ENCODE peak calls at places on chromosomes 13 and 19, in nine cellular contexts. One of them, this sample, is unnamed.

GRCh38 chr19:1503089-1503924 is 9.5 kb downstream of the ADAMTSL5 start:
- DNase-seq in Ammon's horn: peak
- DNase-seq in lower leg skin: no peak
- DNase-seq in posterior vena cava: peak
- DNase-seq in GM12892: peak
- DNase-seq in T1000: peak
- DNase-seq in A172: no peak
- DNase-seq in hippocampal formation: no peak
- DNase-seq in naive thymus-derived CD8-positive, alpha-beta T cell: peak
- DNase-seq in this sample: no peak

GRCh38 chr19:18203408-18203862 is 407 bp downstream of the RAB3A start:
- DNase-seq in Ammon's horn: peak
- DNase-seq in lower leg skin: no peak
- DNase-seq in posterior vena cava: peak
- DNase-seq in GM12892: no peak
- DNase-seq in T1000: no peak
- DNase-seq in A172: no peak
- DNase-seq in hippocampal formation: peak
- DNase-seq in naive thymus-derived CD8-positive, alpha-beta T cell: peak
- DNase-seq in this sample: peak

GRCh38 chr13:59979589-59979988 is 184.1 kb downstream of the DIAPH3 start:
- DNase-seq in Ammon's horn: no peak
- DNase-seq in lower leg skin: no peak
- DNase-seq in posterior vena cava: no peak
- DNase-seq in GM12892: no peak
- DNase-seq in T1000: no peak
- DNase-seq in A172: no peak
- DNase-seq in hippocampal formation: no peak
- DNase-seq in naive thymus-derived CD8-positive, alpha-beta T cell: no peak
- DNase-seq in this sample: no peak

GRCh38 chr13:103229674-103230073 is 163.5 kb upstream of the SLC10A2 start:
- DNase-seq in Ammon's horn: no peak
- DNase-seq in lower leg skin: no peak
- DNase-seq in posterior vena cava: no peak
- DNase-seq in GM12892: no peak
- DNase-seq in T1000: no peak
- DNase-seq in A172: no peak
- DNase-seq in hippocampal formation: no peak
- DNase-seq in naive thymus-derived CD8-positive, alpha-beta T cell: no peak
- DNase-seq in this sample: no peak

GRCh38 chr13:41652735-41653361 is 195.5 kb downstream of the RGCC start:
- DNase-seq in Ammon's horn: peak
- DNase-seq in lower leg skin: no peak
- DNase-seq in posterior vena cava: no peak
- DNase-seq in GM12892: peak
- DNase-seq in T1000: no peak
- DNase-seq in A172: peak
- DNase-seq in hippocampal formation: peak
- DNase-seq in naive thymus-derived CD8-positive, alpha-beta T cell: peak
- DNase-seq in this sample: no peak

GRCh38 chr19:14118165-14119051 is 846 bp upstream of the PRKACA start:
- DNase-seq in Ammon's horn: peak
- DNase-seq in lower leg skin: peak
- DNase-seq in posterior vena cava: peak
- DNase-seq in GM12892: no peak
- DNase-seq in T1000: peak
- DNase-seq in A172: peak
- DNase-seq in hippocampal formation: peak
- DNase-seq in naive thymus-derived CD8-positive, alpha-beta T cell: peak
- DNase-seq in this sample: peak

GRCh38 chr19:6458695-6459355 is 767 bp downstream of the SLC25A23 start:
- DNase-seq in Ammon's horn: no peak
- DNase-seq in lower leg skin: no peak
- DNase-seq in posterior vena cava: no peak
- DNase-seq in GM12892: no peak
- DNase-seq in T1000: no peak
- DNase-seq in A172: no peak
- DNase-seq in hippocampal formation: no peak
- DNase-seq in naive thymus-derived CD8-positive, alpha-beta T cell: no peak
- DNase-seq in this sample: no peak

GRCh38 chr13:54110597-54110996 is 1082.0 kb downstream of the OLFM4 start:
- DNase-seq in Ammon's horn: no peak
- DNase-seq in lower leg skin: no peak
- DNase-seq in posterior vena cava: no peak
- DNase-seq in GM12892: no peak
- DNase-seq in T1000: no peak
- DNase-seq in A172: no peak
- DNase-seq in hippocampal formation: no peak
- DNase-seq in naive thymus-derived CD8-positive, alpha-beta T cell: no peak
- DNase-seq in this sample: no peak

GRCh38 chr13:91280806-91281205 is 66.7 kb upstream of the MIR17HG start:
- DNase-seq in Ammon's horn: no peak
- DNase-seq in lower leg skin: no peak
- DNase-seq in posterior vena cava: no peak
- DNase-seq in GM12892: no peak
- DNase-seq in T1000: no peak
- DNase-seq in A172: peak
- DNase-seq in hippocampal formation: no peak
- DNase-seq in naive thymus-derived CD8-positive, alpha-beta T cell: no peak
- DNase-seq in this sample: no peak

GRCh38 chr19:10670187-10670586 is 16.0 kb downstream of the ILF3 start:
- DNase-seq in Ammon's horn: no peak
- DNase-seq in lower leg skin: no peak
- DNase-seq in posterior vena cava: no peak
- DNase-seq in GM12892: no peak
- DNase-seq in T1000: no peak
- DNase-seq in A172: no peak
- DNase-seq in hippocampal formation: no peak
- DNase-seq in naive thymus-derived CD8-positive, alpha-beta T cell: no peak
- DNase-seq in this sample: no peak

GRCh38 chr19:7159105-7159933 is 89.8 kb downstream of the ZNF557 start:
- DNase-seq in Ammon's horn: no peak
- DNase-seq in lower leg skin: peak
- DNase-seq in posterior vena cava: peak
- DNase-seq in GM12892: no peak
- DNase-seq in T1000: no peak
- DNase-seq in A172: peak
- DNase-seq in hippocampal formation: no peak
- DNase-seq in naive thymus-derived CD8-positive, alpha-beta T cell: no peak
- DNase-seq in this sample: no peak

GRCh38 chr19:19900124-19900523 is 622 bp upstream of the ZNF93 start:
- DNase-seq in Ammon's horn: no peak
- DNase-seq in lower leg skin: no peak
- DNase-seq in posterior vena cava: no peak
- DNase-seq in GM12892: no peak
- DNase-seq in T1000: no peak
- DNase-seq in A172: peak
- DNase-seq in hippocampal formation: no peak
- DNase-seq in naive thymus-derived CD8-positive, alpha-beta T cell: no peak
- DNase-seq in this sample: no peak

GRCh38 chr13:57632276-57633140 is 964 bp downstream of the PCDH17 start:
- DNase-seq in Ammon's horn: peak
- DNase-seq in lower leg skin: no peak
- DNase-seq in posterior vena cava: no peak
- DNase-seq in GM12892: no peak
- DNase-seq in T1000: no peak
- DNase-seq in A172: no peak
- DNase-seq in hippocampal formation: no peak
- DNase-seq in naive thymus-derived CD8-positive, alpha-beta T cell: no peak
- DNase-seq in this sample: no peak

This sample was measured in kidney.